ENCODE peak calls at places on chromosome 2, in ten cellular contexts. O is choroid plexus epithelial cell, P is transverse colon, C is upper lobe of right lung, Q is neural progenitor cell, A is tibial artery, U is stomach, Y is fibroblast of the aortic adventitia, W is AG04450, H is GM12864. K is an unnamed sample.

GRCh38 chr2:545228-545627 is 132.0 kb downstream of the TMEM18 start:
- DNase-seq in Q (no peak), W (no peak), C (no peak), U (no peak), A (no peak), Y (no peak), O (no peak), H (no peak), P (no peak), K (no peak)

GRCh38 chr2:197307236-197307932 is 3.2 kb downstream of the ANKRD44 start:
- DNase-seq in Q (no peak), C (no peak), W (no peak), P (no peak), U (no peak), O (no peak), A (no peak), Y (no peak), H (no peak), K (no peak)

GRCh38 chr2:209334188-209335017 is 89.4 kb upstream of the MAP2 start:
- DNase-seq in U (peak), A (peak), W (peak), C (peak), Y (peak), Q (peak), P (peak), O (peak), H (peak), K (no peak)

GRCh38 chr2:134482766-134483340 is 229.0 kb downstream of the MGAT5 start:
- DNase-seq in P (no peak), O (no peak), A (no peak), Y (no peak), U (no peak), W (no peak), H (no peak), C (no peak), Q (no peak), K (no peak)

GRCh38 chr2:61660511-61661388 is 122.6 kb upstream of the XPO1 start:
- DNase-seq in Y (peak), W (no peak), A (no peak), Q (peak), U (peak), C (no peak), P (no peak), O (peak), H (no peak), K (no peak)

GRCh38 chr2:241020201-241020600 is 21.8 kb downstream of the SNED1 start:
- DNase-seq in H (no peak), U (no peak), Q (no peak), W (no peak), P (no peak), C (peak), A (no peak), O (no peak), Y (no peak), K (no peak)

GRCh38 chr2:205586626-205587025 is 95.7 kb upstream of the NRP2 start:
- DNase-seq in C (no peak), W (no peak), Q (no peak), U (no peak), A (no peak), P (no peak), O (peak), H (no peak), Y (no peak), K (no peak)

GRCh38 chr2:7437716-7438648 is 520.8 kb downstream of the RNF144A start:
- DNase-seq in H (no peak), Q (no peak), P (no peak), A (no peak), Y (no peak), U (no peak), C (no peak), W (no peak), O (no peak), K (no peak)

GRCh38 chr2:228048838-228049490 is 132.5 kb downstream of the SPHKAP start:
- DNase-seq in Q (peak), Y (peak), U (peak), C (no peak), A (no peak), H (no peak), W (no peak), P (peak), O (peak), K (no peak)

GRCh38 chr2:217751192-217751591 is 251.6 kb downstream of the TNS1 start:
- DNase-seq in W (no peak), C (no peak), U (no peak), H (no peak), Q (no peak), A (no peak), Y (no peak), O (no peak), P (no peak), K (no peak)

GRCh38 chr2:197358927-197359326 is 48.3 kb upstream of the ANKRD44 start:
- DNase-seq in C (no peak), U (no peak), H (no peak), Y (no peak), A (no peak), P (no peak), O (no peak), Q (no peak), W (no peak), K (no peak)

GRCh38 chr2:112150447-112150846 is 12.3 kb downstream of the FBLN7 start:
- DNase-seq in A (peak), Y (peak), P (no peak), H (no peak), U (peak), Q (no peak), W (peak), C (peak), O (peak), K (no peak)

GRCh38 chr2:37501121-37501520 is 156.7 kb downstream of the QPCT start:
- DNase-seq in H (no peak), O (no peak), W (no peak), U (no peak), A (no peak), Y (no peak), C (no peak), P (no peak), Q (no peak), K (no peak)

GRCh38 chr2:1780693-1781092 is 36.4 kb upstream of the PXDN start:
- DNase-seq in Q (no peak), O (no peak), C (no peak), W (no peak), U (peak), A (peak), P (no peak), H (no peak), Y (no peak), K (no peak)

GRCh38 chr2:1686784-1687105 is 57.6 kb downstream of the PXDN start:
- DNase-seq in W (no peak), Q (no peak), C (no peak), Y (no peak), P (no peak), O (peak), H (no peak), U (no peak), A (no peak), K (no peak)

DNA sequence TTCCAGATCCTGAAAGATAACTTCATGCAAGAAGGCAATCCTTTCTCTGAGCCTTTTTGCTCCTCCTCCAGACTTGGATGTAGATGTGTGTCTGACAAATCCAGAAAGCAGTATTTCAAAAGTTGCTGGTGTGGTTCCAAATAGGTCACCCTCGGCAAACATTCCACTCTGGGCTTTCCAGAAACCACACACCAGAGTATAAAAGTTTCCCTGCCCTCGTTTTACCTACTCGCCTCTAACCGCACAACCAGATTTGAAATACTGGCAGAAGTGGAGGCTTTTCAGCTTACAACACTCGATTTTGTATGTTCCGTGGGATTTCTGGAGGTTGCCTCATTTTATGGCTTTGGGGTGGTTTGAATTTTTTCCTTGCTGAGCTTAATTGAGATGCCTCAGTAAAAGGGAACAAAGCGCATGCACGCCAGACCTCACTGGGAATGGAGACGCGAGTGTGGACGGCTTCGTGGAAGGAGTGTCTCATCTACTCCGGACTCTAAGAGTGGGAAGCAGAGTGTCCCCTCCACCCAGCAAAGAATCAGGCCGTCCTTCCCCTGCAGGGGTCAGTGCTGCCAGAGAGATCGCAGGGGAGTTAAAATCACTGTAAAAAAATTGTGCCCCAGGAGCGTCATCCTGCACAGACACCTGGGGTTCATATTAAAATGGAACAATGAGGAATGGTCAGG is 44.0 kb upstream of the RPL31 start:
- DNase-seq in Q (no peak), C (no peak), U (peak), P (no peak), W (peak), Y (peak), H (no peak), O (peak), A (peak), K (no peak)
- TF ChIP-seq CTCF in Q (no peak), C (no peak), U (no peak), P (no peak), W (no peak), Y (peak), H (no peak), O (no peak), A (no peak), K (no peak)

GRCh38 chr2:218953366-218953954 is 6.0 kb upstream of the CDK5R2 start:
- DNase-seq in C (no peak), O (no peak), U (no peak), W (no peak), Y (no peak), Q (peak), H (no peak), P (no peak), A (no peak), K (no peak)
- TF ChIP-seq CTCF in C (no peak), O (peak), U (no peak), W (peak), Y (no peak), Q (peak), H (peak), P (no peak), A (no peak), K (no peak)

GRCh38 chr2:42164046-42164445 is 5.1 kb upstream of the EML4 start:
- DNase-seq in C (no peak), H (no peak), U (no peak), O (no peak), P (no peak), Q (no peak), A (no peak), W (no peak), Y (no peak), K (no peak)
- TF ChIP-seq CTCF in C (no peak), H (no peak), U (no peak), O (no peak), P (no peak), Q (no peak), A (no peak), W (no peak), Y (no peak), K (no peak)

DNA sequence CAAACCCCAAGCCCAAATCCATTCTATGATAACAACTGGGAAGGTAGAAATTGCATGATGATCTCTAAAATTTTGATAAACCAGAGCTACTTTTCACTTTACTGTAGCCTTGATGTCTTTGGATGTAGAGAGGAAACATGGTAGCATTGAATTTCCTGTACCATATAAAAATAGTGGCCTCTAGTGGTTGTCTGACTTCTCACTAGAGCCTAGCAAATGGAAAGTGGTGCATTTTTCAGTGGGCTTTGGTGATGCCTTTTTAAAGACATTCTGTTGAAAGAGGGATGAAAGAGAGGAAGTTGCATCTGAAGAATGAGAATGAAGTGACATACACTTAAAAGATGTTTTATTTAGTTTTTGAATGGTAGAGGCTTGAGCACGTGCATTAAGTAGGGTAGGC is 662.2 kb downstream of the XIRP2 start:
- DNase-seq in Q (peak), H (no peak), P (no peak), A (no peak), Y (no peak), O (peak), C (no peak), U (no peak), W (no peak), K (no peak)
- TF ChIP-seq CTCF in Q (peak), H (peak), P (peak), A (no peak), Y (peak), O (peak), C (peak), U (no peak), W (peak), K (no peak)

GRCh38 chr2:144937066-144937465 is 417.1 kb upstream of the ZEB2 start:
- DNase-seq in C (no peak), O (no peak), W (no peak), A (no peak), U (no peak), P (no peak), Y (no peak), Q (no peak), H (no peak), K (no peak)
- TF ChIP-seq CTCF in C (no peak), O (no peak), W (no peak), A (no peak), U (no peak), P (no peak), Y (no peak), Q (no peak), H (no peak), K (no peak)

GRCh38 chr2:157476915-157477709 is 33.2 kb upstream of the CYTIP start:
- DNase-seq in C (no peak), A (no peak), P (no peak), H (no peak), W (no peak), U (no peak), Y (peak), Q (no peak), O (peak), K (no peak)
- TF ChIP-seq CTCF in C (no peak), A (no peak), P (no peak), H (no peak), W (no peak), U (no peak), Y (no peak), Q (no peak), O (no peak), K (no peak)

K was measured in activated B cell treated with CpG ODN at 0.5 μM for 24 hours.